ENCODE peak calls at places on chromosome 15, in four cellular contexts. V, C, I and W are unnamed samples.
A peak's percentile ranks its signal among the peaks of the same experiment; 100 is the strongest.

GRCh38 chr15:100642217-100642949 is 40.0 kb downstream of the ASB7 start:
- DNase-seq in V (no peak), C (no peak), I (no peak), W (no peak)

GRCh38 chr15:78037779-78038305 is 39.7 kb downstream of the TBC1D2B start:
- DNase-seq in V (no peak), C (no peak), I (no peak), W (no peak)

GRCh38 chr15:69891070-69891491 is 206.6 kb downstream of the TLE3 start:
- DNase-seq in V (no peak), C (no peak), I (no peak), W (no peak)

GRCh38 chr15:42736178-42736792 is 643 bp downstream of the CDAN1 start:
- DNase-seq in V (peak; percentile 77), C (no peak), I (peak; percentile 27), W (no peak)

GRCh38 chr15:42359249-42359648 is at the start of gene CAPN3:
- DNase-seq in V (no peak), C (no peak), I (no peak), W (no peak)

GRCh38 chr15:68228143-68228970 is 1.2 kb downstream of the CLN6 start:
- DNase-seq in V (peak; percentile 46), C (no peak), I (no peak), W (no peak)

GRCh38 chr15:51366911-51367310 is 25.5 kb downstream of the GLDN start:
- DNase-seq in V (peak; percentile 17), C (no peak), I (no peak), W (no peak)

GRCh38 chr15:50906954-50907865 is 1.3 kb upstream of the AP4E1 start:
- DNase-seq in V (peak; percentile 2), C (peak; percentile 85), I (no peak), W (no peak)

DNA sequence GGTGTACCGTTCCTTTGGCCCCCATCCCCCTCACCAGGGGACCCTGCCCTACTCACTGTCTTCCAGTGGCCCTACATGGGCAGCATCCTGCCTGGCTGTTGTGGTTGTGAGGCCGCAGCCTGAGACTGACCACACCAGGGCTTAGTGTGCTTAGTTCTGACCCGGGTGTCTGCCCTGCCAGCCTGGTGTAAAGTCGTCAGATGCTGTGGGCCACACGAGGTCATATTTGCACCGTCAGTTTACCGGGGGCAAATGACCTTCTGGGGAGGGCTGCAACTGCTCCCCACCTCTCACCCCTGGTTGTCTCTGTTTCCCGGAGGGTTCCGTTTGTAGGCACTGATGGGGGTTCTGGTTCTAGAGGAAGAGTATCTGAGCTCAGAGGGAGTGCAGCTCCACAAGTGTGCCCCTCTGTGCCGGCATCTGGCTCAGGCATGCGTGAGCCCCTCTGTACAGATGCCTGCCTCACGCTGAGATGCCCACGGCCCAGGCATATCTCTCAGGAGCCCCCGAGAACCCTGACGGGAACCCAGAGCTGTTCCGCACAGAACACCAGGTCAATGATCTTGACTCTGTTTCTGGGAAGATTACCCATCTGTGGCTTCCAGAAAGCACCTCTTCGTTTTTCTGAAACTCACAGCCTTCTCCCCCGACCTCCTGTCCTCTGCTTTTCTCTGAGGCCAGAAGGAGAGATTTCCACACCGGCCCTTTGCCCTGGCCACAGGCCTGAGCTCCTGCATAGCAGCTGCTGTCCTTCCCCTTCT is 19.2 kb downstream of the KLF13 start:
- DNase-seq in V (no peak), C (no peak), I (no peak), W (no peak)
- H3K4me3 ChIP-seq in V (peak overlapping the region; percentile 24), C (peak overlapping the region; percentile 67), I (peak overlapping the region; percentile 44), W (no peak overlapping the region)

GRCh38 chr15:43826029-43826507 is 734 bp upstream of the WDR76 start:
- DNase-seq in V (no peak), C (no peak), I (no peak), W (no peak)
- H3K4me3 ChIP-seq in V (peak overlapping the region; percentile 88), C (peak overlapping the region; percentile 76), I (peak overlapping the region; percentile 64), W (peak overlapping the region; percentile 81)

DNA sequence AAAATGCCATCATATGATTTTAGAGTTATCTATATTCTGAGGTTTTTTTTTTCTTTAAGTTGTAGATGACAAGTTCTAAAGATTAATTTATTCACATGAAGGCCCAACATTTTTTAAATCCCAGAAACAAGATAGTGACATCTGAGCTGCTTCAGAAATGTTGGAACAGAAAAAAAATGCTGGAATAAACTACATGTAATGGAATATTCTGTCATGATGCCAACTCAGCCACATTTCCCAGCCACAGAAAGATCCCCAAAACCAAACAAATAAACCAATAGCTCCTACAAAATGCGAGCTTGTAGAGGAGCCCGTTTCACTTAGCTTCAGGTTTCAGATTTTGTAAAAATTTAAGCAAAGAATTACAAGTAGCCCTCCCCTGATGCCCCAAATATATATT is 111.0 kb upstream of the MYO5C start:
- DNase-seq in V (peak; percentile 13), C (no peak), I (no peak), W (no peak)
- H3K4me3 ChIP-seq in V (no peak overlapping the region), C (no peak overlapping the region), I (no peak overlapping the region), W (no peak overlapping the region)

GRCh38 chr15:93359037-93359779 is 270.2 kb upstream of the RGMA start:
- DNase-seq in V (no peak), C (no peak), I (no peak), W (no peak)

GRCh38 chr15:93358171-93359036 is 269.4 kb upstream of the RGMA start:
- DNase-seq in V (no peak), C (no peak), I (no peak), W (no peak)

GRCh38 chr15:93359780-93360161 is 270.8 kb upstream of the RGMA start:
- DNase-seq in V (no peak), C (no peak), I (no peak), W (no peak)

GRCh38 chr15:93362821-93363220 is 273.8 kb upstream of the RGMA start:
- DNase-seq in V (no peak), C (no peak), I (no peak), W (no peak)

DNA sequence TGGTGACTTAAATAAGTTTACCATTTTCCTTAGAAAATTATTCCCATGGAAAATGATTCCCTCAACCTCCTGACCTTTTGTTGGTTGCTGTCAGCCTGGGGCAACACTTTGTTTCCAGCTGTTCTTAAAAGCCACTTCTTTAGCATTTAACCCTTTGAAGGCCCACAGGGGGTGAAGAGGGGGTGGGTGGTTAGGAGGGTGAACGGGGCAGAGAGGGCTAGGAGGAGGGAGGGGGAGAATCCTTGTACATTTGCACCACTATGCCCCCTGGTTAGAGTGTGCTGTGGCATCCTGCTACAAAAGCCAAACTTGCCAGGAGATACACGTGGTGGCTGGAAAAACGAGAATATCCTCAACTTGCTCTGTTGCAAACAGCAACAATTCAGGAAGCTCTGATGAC is 273.2 kb upstream of the RGMA start:
- DNase-seq in V (no peak), C (no peak), I (no peak), W (no peak)
- H3K4me3 ChIP-seq in V (no peak overlapping the region), C (no peak overlapping the region), I (no peak overlapping the region), W (no peak overlapping the region)

GRCh38 chr15:46526726-46527110 is 891.9 kb downstream of the SQOR start:
- DNase-seq in V (no peak), C (no peak), I (no peak), W (no peak)

GRCh38 chr15:46525984-46526725 is 891.3 kb downstream of the SQOR start:
- DNase-seq in V (no peak), C (no peak), I (no peak), W (no peak)
- H3K4me3 ChIP-seq in V (no peak overlapping the region), C (no peak overlapping the region), I (no peak overlapping the region), W (no peak overlapping the region)

DNA sequence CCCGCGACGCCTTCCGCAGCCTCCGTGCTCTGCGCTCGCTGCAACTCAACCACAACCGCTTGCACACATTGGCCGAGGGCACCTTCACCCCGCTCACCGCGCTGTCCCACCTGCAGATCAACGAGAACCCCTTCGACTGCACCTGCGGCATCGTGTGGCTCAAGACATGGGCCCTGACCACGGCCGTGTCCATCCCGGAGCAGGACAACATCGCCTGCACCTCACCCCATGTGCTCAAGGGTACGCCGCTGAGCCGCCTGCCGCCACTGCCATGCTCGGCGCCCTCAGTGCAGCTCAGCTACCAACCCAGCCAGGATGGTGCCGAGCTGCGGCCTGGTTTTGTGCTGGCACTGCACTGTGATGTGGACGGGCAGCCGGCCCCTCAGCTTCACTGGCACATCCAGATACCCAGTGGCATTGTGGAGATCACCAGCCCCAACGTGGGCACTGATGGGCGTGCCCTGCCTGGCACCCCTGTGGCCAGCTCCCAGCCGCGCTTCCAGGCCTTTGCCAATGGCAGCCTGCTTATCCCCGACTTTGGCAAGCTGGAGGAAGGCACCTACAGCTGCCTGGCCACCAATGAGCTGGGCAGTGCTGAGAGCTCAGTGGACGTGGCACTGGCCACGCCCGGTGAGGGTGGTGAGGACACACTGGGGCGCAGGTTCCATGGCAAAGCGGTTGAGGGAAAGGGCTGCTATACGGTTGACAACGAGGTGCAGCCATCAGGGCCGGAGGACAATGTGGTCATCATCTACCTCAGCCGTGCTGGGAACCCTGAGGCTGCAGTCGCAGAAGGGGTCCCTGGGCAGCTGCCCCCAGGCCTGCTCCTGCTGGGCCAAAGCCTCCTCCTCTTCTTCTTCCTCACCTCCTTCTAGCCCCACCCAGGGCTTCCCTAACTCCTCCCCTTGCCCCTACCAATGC is 2.0 kb downstream of the ISLR start:
- DNase-seq in V (no peak), C (no peak), I (no peak), W (no peak)
- H3K4me3 ChIP-seq in V (peak overlapping the region; percentile 77), C (no peak overlapping the region), I (no peak overlapping the region), W (no peak overlapping the region)

GRCh38 chr15:67033521-67033920 is 31.9 kb upstream of the SMAD3 start:
- DNase-seq in V (no peak), C (no peak), I (no peak), W (no peak)
- H3K4me3 ChIP-seq in V (peak overlapping the region; percentile 48), C (no peak overlapping the region), I (peak overlapping the region; percentile 56), W (no peak overlapping the region)